ENCODE peak calls at places on chromosomes 3 and 15, in seven cellular contexts. B is epithelial cell of proximal tubule; X is HAP-1; Z is neural crest cell; G is Peyer's patch; W is stimulated activated CD4-positive, alpha-beta T cell treated with anti-CD3 and anti-CD28 coated beads, Interleukin-15, amount 100 ng/mL, for 24 hours; N is hippocampal formation. S is an unnamed sample.

GRCh38 chr15:77527164-77527778 is 105.4 kb downstream of the LINGO1 start:
- DNase-seq in B (no peak), X (no peak), Z (peak), G (no peak), W (no peak), N (no peak), S (no peak)

GRCh38 chr3:66675383-66675782 is 174.6 kb upstream of the LRIG1 start:
- DNase-seq in B (no peak), X (no peak), Z (no peak), G (no peak), W (no peak), N (no peak), S (no peak)

GRCh38 chr3:149086232-149086988 is at the start of gene HLTF:
- DNase-seq in B (peak), X (peak), Z (peak), G (peak), W (peak), N (peak), S (peak)

GRCh38 chr3:191331443-191331842 is 1.1 kb upstream of the UTS2B start:
- DNase-seq in B (peak), X (no peak), Z (no peak), G (no peak), W (no peak), N (no peak), S (no peak)

GRCh38 chr3:43257850-43258249 is 28.5 kb upstream of the SNRK start:
- DNase-seq in B (peak), X (no peak), Z (no peak), G (no peak), W (no peak), N (no peak), S (no peak)

GRCh38 chr3:21294768-21295167 is 456.2 kb downstream of the ZNF385D start:
- DNase-seq in B (no peak), X (no peak), Z (no peak), G (no peak), W (no peak), N (no peak), S (no peak)

GRCh38 chr15:83784975-83785374 is 131.1 kb downstream of the ADAMTSL3 start:
- DNase-seq in B (peak), X (no peak), Z (no peak), G (no peak), W (no peak), N (no peak), S (no peak)

GRCh38 chr3:8386221-8386620 is 115.4 kb upstream of the LMCD1 start:
- DNase-seq in B (peak), X (no peak), Z (no peak), G (no peak), W (no peak), N (no peak), S (no peak)

GRCh38 chr15:51801391-51801835 is 28.0 kb upstream of the TMOD3 start:
- DNase-seq in B (no peak), X (peak), Z (peak), G (no peak), W (no peak), N (no peak), S (no peak)

GRCh38 chr15:48890375-48890972 is 12.5 kb downstream of the EID1 start:
- DNase-seq in B (no peak), X (no peak), Z (no peak), G (no peak), W (no peak), N (no peak), S (no peak)

GRCh38 chr3:57803647-57804081 is 47.6 kb downstream of the SLMAP start:
- DNase-seq in B (peak), X (peak), Z (no peak), G (no peak), W (no peak), N (no peak), S (no peak)